ENCODE peak calls at places on chromosomes 3 and 15, in six cellular contexts. L is SK-N-SH, W is A549, S is GM23338, M is HCT116, A is HL-60. N is an unnamed sample.

GRCh38 chr15:77530576-77530975 is 102.1 kb downstream of the LINGO1 start:
- DNase-seq in L (no peak), A (no peak), M (no peak), W (no peak), S (no peak), N (no peak)

GRCh38 chr3:172918568-172919296 is 168.2 kb downstream of the ECT2 start:
- DNase-seq in M (no peak), A (no peak), W (no peak), S (no peak), L (no peak), N (no peak)

GRCh38 chr3:197297476-197298340 is 704 bp downstream of the DLG1 start:
- DNase-seq in S (peak), M (peak), A (peak), W (peak), L (peak), N (no peak)

GRCh38 chr3:126245811-126246727 is 65.7 kb upstream of the ALDH1L1 start:
- DNase-seq in W (peak), L (peak), M (peak), A (peak), S (peak), N (no peak)

GRCh38 chr3:157300091-157300490 is 136.6 kb upstream of the PTX3 start:
- DNase-seq in M (no peak), S (no peak), W (no peak), A (no peak), L (no peak), N (no peak)

GRCh38 chr15:63727542-63727941 is 106.2 kb downstream of the HERC1 start:
- DNase-seq in W (no peak), A (no peak), S (no peak), L (no peak), M (no peak), N (no peak)

GRCh38 chr15:101689901-101690300 is 34.4 kb downstream of the TARS3 start:
- DNase-seq in M (no peak), S (no peak), W (no peak), L (no peak), A (no peak), N (no peak)

GRCh38 chr3:136194409-136195257 is 1.5 kb downstream of the MSL2 start:
- DNase-seq in W (no peak), A (peak), S (peak), L (peak), M (no peak), N (no peak)

GRCh38 chr3:79930196-79930595 is 162.4 kb upstream of the ROBO1 start:
- DNase-seq in A (no peak), M (no peak), L (no peak), S (no peak), W (no peak), N (no peak)

GRCh38 chr15:99911824-99912223 is 178.6 kb upstream of the LYSMD4 start:
- DNase-seq in M (no peak), S (no peak), L (no peak), W (no peak), A (peak), N (no peak)

GRCh38 chr3:187954486-187955075 is 199.4 kb upstream of the LPP start:
- DNase-seq in L (no peak), A (peak), S (no peak), W (peak), M (no peak), N (no peak)

GRCh38 chr15:28114721-28115622 is 15.9 kb upstream of the OCA2 start:
- DNase-seq in A (no peak), W (no peak), S (no peak), M (no peak), L (no peak), N (no peak)

GRCh38 chr3:117104792-117105191 is 395.2 kb downstream of the TUSC7 start:
- DNase-seq in A (no peak), S (peak), W (no peak), L (no peak), M (no peak), N (no peak)

GRCh38 chr3:126454026-126454425 is 21.7 kb downstream of the ZXDC start:
- DNase-seq in W (no peak), M (no peak), L (no peak), S (no peak), A (no peak), N (no peak)

GRCh38 chr3:8800016-8800415 is 30.6 kb upstream of the OXTR start:
- DNase-seq in W (no peak), M (no peak), L (no peak), S (no peak), A (no peak), N (no peak)

GRCh38 chr3:138165061-138165460 is 9.7 kb downstream of the DBR1 start:
- DNase-seq in A (no peak), M (no peak), L (no peak), S (no peak), W (no peak), N (no peak)

GRCh38 chr15:99343836-99344551 is 92.7 kb downstream of the LRRC28 start:
- DNase-seq in W (no peak), S (peak), L (peak), A (no peak), M (no peak), N (no peak)

GRCh38 chr15:94205366-94205765 is 26.0 kb upstream of the MCTP2 start:
- DNase-seq in A (peak), L (no peak), W (no peak), M (no peak), S (peak), N (no peak)

GRCh38 chr3:64815691-64816225 is 128.0 kb upstream of the ADAMTS9 start:
- DNase-seq in A (no peak), M (no peak), S (no peak), L (peak), W (no peak), N (no peak)

GRCh38 chr15:75720297-75720696 is 7.6 kb upstream of the CSPG4 start:
- DNase-seq in S (no peak), L (no peak), W (no peak), M (no peak), A (no peak), N (no peak)

GRCh38 chr15:63978511-63979226 is 67.6 kb downstream of the DAPK2 start:
- DNase-seq in L (no peak), S (no peak), M (no peak), A (no peak), W (no peak), N (no peak)

GRCh38 chr3:115960799-115961198 is 337.5 kb downstream of the GAP43 start:
- DNase-seq in L (peak), S (no peak), A (no peak), W (no peak), M (no peak), N (no peak)

GRCh38 chr3:160577093-160577492 is 11.7 kb upstream of the KPNA4 start:
- DNase-seq in W (no peak), M (no peak), S (no peak), A (no peak), L (no peak), N (no peak)

GRCh38 chr15:59549339-59549807 is 62.2 kb upstream of the GCNT3 start:
- DNase-seq in L (no peak), S (peak), W (no peak), A (no peak), M (no peak), N (no peak)

GRCh38 chr15:51144021-51144532 is 49.4 kb upstream of the TNFAIP8L3 start:
- DNase-seq in W (peak), S (peak), A (no peak), L (no peak), M (peak), N (no peak)

GRCh38 chr3:150488867-150489266 is 57.4 kb downstream of the SERP1 start:
- DNase-seq in M (no peak), W (no peak), S (no peak), L (no peak), A (no peak), N (no peak)

GRCh38 chr3:150480802-150481201 is 65.5 kb downstream of the SERP1 start:
- DNase-seq in S (no peak), A (no peak), M (no peak), L (no peak), W (no peak), N (no peak)

GRCh38 chr3:150479370-150479769 is 66.9 kb downstream of the SERP1 start:
- DNase-seq in M (no peak), S (no peak), A (no peak), W (no peak), L (no peak), N (no peak)

GRCh38 chr3:150483226-150483625 is 63.1 kb downstream of the SERP1 start:
- DNase-seq in S (no peak), A (no peak), W (no peak), L (no peak), M (no peak), N (no peak)

DNA sequence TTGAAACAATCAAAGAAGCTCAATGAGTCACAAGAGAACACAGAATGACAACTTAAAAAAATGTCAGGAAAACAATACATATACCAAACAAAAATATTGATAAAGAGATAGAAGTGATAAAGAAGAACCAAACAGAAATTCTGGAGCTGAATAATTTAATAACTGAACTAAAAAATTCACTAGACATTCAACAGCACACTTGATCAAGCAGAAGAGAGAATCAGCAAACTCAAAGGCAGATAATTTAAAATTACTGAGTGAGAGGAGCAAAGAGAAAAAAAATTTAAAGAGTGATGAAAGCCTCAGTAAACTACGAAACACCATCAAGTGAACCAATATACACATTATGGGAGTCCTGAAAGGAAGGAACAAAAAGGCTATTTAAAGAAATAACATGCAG is 61.9 kb downstream of the SERP1 start:
- DNase-seq in M (no peak), W (no peak), L (no peak), A (no peak), S (no peak), N (no peak)
- TF ChIP-seq CTCF in M (no peak), W (no peak), L (no peak), A (no peak), S (no peak), N (no peak)

DNA sequence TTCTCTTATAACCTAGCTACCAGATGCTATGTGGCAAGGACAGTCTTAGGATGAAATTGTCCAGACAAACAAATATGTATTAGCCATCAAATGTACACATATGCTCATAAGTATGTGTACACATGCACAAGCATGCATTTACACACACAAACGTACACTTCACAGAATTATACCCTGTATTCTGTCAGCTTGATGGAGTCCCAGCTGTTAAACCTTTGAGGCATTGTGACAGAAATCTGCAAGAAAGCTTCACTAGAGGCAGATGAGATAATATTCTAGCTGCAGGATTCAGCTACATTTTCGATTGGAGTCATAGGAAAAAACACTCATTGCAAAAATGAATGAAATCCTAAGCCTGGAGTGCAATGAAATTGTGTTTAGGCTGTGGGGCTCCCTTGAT is 110.6 kb downstream of the CHL1 start:
- DNase-seq in A (no peak), L (no peak), S (no peak), W (no peak), M (no peak), N (no peak)
- TF ChIP-seq REST in A (no peak), L (no peak), S (no peak), W (no peak), M (no peak), N (no peak)

DNA sequence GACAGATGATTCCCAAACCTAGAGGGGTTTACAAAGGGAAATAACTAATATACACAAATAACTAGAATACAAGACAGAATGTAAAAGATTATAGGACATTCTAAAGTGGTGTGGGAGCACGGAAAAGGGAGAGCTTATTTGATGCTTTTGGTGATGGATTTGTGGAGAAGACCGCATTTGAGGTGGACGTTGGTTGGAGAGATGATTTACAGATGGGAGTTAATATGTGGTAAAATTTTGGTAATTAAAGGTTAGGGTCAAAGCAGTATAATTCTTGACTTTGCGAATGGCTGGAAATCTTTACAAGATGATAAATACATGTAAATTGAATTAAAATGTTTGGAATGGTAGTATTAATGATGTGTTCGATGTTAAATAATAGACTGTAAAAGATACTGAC is 1.2 kb downstream of the KNL1 start:
- DNase-seq in L (no peak), M (no peak), S (no peak), A (no peak), W (no peak), N (no peak)
- H3K27ac ChIP-seq in L (peak), M (peak), S (no peak), A (peak), W (peak), N (peak)

DNA sequence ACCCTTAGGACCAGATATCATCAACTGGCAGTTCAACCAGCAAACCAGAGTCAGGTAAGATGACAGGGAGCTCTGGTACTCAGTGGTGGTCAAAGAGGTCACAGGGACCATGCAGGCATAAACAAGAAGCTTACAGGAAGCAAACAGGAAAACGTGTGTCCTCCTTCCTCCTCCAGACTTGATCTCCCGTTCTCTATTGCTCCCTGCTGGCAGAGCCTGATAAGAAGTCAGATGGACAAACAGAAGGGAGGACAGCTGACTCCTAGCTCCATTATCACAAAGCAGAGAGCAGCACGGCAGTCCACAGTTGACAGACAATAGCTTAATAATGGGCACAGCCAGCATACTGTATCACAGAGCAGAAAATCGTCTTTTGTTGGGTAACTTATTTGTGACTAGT is 156.5 kb upstream of the SLC2A2 start:
- DNase-seq in M (no peak), S (no peak), L (no peak), W (peak), A (peak), N (no peak)
- TF ChIP-seq CTCF in M (peak), S (no peak), L (no peak), W (peak), A (no peak), N (peak)

GRCh38 chr3:72957303-72957702 is 39.3 kb upstream of the PPP4R2 start:
- DNase-seq in W (no peak), L (no peak), S (no peak), M (no peak), A (no peak), N (no peak)

GRCh38 chr3:72950372-72950771 is 46.2 kb upstream of the PPP4R2 start:
- DNase-seq in A (no peak), S (no peak), W (no peak), M (no peak), L (no peak), N (no peak)

GRCh38 chr3:72951259-72951722 is 45.3 kb upstream of the PPP4R2 start:
- DNase-seq in S (no peak), A (no peak), W (no peak), L (no peak), M (no peak), N (no peak)

GRCh38 chr3:72950801-72951200 is 45.8 kb upstream of the PPP4R2 start:
- DNase-seq in S (peak), L (no peak), A (no peak), W (no peak), M (no peak), N (no peak)

GRCh38 chr3:72953325-72953956 is 43.2 kb upstream of the PPP4R2 start:
- DNase-seq in A (peak), M (no peak), S (no peak), W (no peak), L (no peak), N (no peak)
- TF ChIP-seq REST in A (no peak), M (no peak), S (no peak), W (no peak), L (no peak), N (no peak)

DNA sequence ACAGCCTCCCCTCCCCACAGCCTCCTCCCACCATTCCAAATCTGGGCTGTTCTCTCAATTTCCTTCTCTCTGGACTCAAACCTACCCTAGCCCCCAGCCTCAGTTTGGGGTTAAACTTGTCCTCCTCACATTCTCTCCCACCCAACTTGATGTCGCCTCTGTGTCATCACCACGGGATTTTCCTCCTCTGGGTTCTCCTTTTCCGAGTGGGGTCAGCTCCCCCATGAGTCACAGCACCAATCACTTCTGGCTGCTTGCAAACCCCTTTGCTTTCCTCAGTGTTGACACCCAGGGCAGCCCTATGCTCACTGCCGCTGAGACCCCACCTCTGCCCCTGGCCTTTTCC is 453 bp downstream of the CCR5AS start:
- DNase-seq in A (no peak), S (no peak), W (no peak), M (no peak), L (no peak), N (no peak)
- H3K27ac ChIP-seq in A (peak), S (no peak), W (no peak), M (no peak), L (no peak), N (no peak)

N was measured in Panc1.